ENCODE peak calls at places on chromosomes 3 and 15, in four cellular contexts. One of them, this sample, is unnamed.

GRCh38 chr3:188946837-188947236 is 224.9 kb upstream of the TPRG1 start:
- DNase-seq in lung: no peak
- DNase-seq in brain microvascular endothelial cell: no peak
- DNase-seq in WERI-Rb-1: no peak
- DNase-seq in this sample: no peak

GRCh38 chr3:68986496-68987208 is 26.8 kb downstream of the EOGT start:
- DNase-seq in lung: no peak
- DNase-seq in brain microvascular endothelial cell: no peak
- DNase-seq in WERI-Rb-1: peak
- DNase-seq in this sample: no peak

GRCh38 chr3:127792664-127793292 is 29.5 kb downstream of the MGLL start:
- DNase-seq in lung: peak
- DNase-seq in brain microvascular endothelial cell: peak
- DNase-seq in WERI-Rb-1: no peak
- DNase-seq in this sample: no peak

GRCh38 chr15:60523056-60523455 is 44.1 kb upstream of the ICE2 start:
- DNase-seq in lung: no peak
- DNase-seq in brain microvascular endothelial cell: peak
- DNase-seq in WERI-Rb-1: no peak
- DNase-seq in this sample: no peak

GRCh38 chr3:195286115-195286872 is 15.3 kb upstream of the XXYLT1 start:
- DNase-seq in lung: no peak
- DNase-seq in brain microvascular endothelial cell: no peak
- DNase-seq in WERI-Rb-1: no peak
- DNase-seq in this sample: no peak

GRCh38 chr3:44198957-44199269 is 42.8 kb upstream of the TOPAZ1 start:
- DNase-seq in lung: no peak
- DNase-seq in brain microvascular endothelial cell: no peak
- DNase-seq in WERI-Rb-1: no peak
- DNase-seq in this sample: no peak

GRCh38 chr15:88529021-88529630 is 17.4 kb downstream of the DET1 start:
- DNase-seq in lung: no peak
- DNase-seq in brain microvascular endothelial cell: no peak
- DNase-seq in WERI-Rb-1: no peak
- DNase-seq in this sample: no peak

GRCh38 chr15:71386448-71387236 is 271.4 kb downstream of the THSD4 start:
- DNase-seq in lung: no peak
- DNase-seq in brain microvascular endothelial cell: no peak
- DNase-seq in WERI-Rb-1: no peak
- DNase-seq in this sample: no peak

GRCh38 chr15:35181538-35181937 is 96.4 kb upstream of the NANOGP8 start:
- DNase-seq in lung: no peak
- DNase-seq in brain microvascular endothelial cell: no peak
- DNase-seq in WERI-Rb-1: no peak
- DNase-seq in this sample: no peak

GRCh38 chr15:84863480-84864428 is 20.7 kb upstream of the SLC28A1 start:
- DNase-seq in lung: no peak
- DNase-seq in brain microvascular endothelial cell: no peak
- DNase-seq in WERI-Rb-1: no peak
- DNase-seq in this sample: no peak
- TF ChIP-seq CTCF in lung: no peak
- TF ChIP-seq CTCF in brain microvascular endothelial cell: no peak
- TF ChIP-seq CTCF in WERI-Rb-1: no peak
- TF ChIP-seq CTCF in this sample: no peak

DNA sequence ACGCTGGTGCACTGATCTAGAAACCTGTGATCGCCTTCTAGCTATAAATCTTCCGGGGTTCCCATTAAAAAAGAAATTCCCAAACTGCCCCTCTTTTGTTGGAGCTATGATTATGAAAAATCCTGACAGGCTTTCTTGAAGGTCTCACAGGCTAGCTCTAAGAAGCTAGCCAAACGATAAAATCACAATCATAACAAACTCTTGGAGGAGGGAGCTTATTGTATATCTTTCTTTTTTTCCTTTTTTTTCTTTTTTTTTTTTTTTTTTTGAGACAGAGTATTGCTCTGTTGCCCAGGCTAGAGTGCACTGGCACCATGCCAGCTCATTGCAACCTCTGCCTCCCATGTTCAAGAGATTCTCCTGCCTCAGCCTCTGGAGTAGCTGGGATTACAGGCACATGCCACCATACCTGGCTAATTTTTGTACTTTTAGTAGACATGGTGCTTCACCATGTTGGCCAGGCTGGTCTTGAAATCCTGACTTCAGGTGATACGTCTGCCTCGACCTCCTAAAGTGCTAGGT is 72.0 kb downstream of the MYO1E start:
- DNase-seq in lung: no peak
- DNase-seq in brain microvascular endothelial cell: no peak
- DNase-seq in WERI-Rb-1: no peak
- DNase-seq in this sample: no peak
- H3K4me3 ChIP-seq in lung: no peak
- H3K4me3 ChIP-seq in brain microvascular endothelial cell: no peak
- H3K4me3 ChIP-seq in WERI-Rb-1: no peak
- H3K4me3 ChIP-seq in this sample: no peak

GRCh38 chr3:49566312-49566711 is 12.0 kb downstream of the BSN start:
- DNase-seq in lung: no peak
- DNase-seq in brain microvascular endothelial cell: no peak
- DNase-seq in WERI-Rb-1: no peak
- DNase-seq in this sample: no peak
- TF ChIP-seq CTCF in lung: no peak
- TF ChIP-seq CTCF in brain microvascular endothelial cell: no peak
- TF ChIP-seq CTCF in WERI-Rb-1: peak
- TF ChIP-seq CTCF in this sample: no peak

GRCh38 chr15:28096720-28097431 is 2.2 kb downstream of the OCA2 start:
- DNase-seq in lung: no peak
- DNase-seq in brain microvascular endothelial cell: no peak
- DNase-seq in WERI-Rb-1: no peak
- DNase-seq in this sample: no peak

GRCh38 chr15:28091313-28091712 is 7.8 kb downstream of the OCA2 start:
- DNase-seq in lung: no peak
- DNase-seq in brain microvascular endothelial cell: no peak
- DNase-seq in WERI-Rb-1: no peak
- DNase-seq in this sample: no peak

GRCh38 chr15:28094732-28095521 is 4.2 kb downstream of the OCA2 start:
- DNase-seq in lung: peak
- DNase-seq in brain microvascular endothelial cell: no peak
- DNase-seq in WERI-Rb-1: no peak
- DNase-seq in this sample: no peak

GRCh38 chr15:28096411-28096719 is 2.8 kb downstream of the OCA2 start:
- DNase-seq in lung: no peak
- DNase-seq in brain microvascular endothelial cell: no peak
- DNase-seq in WERI-Rb-1: no peak
- DNase-seq in this sample: no peak

GRCh38 chr15:28093761-28094535 is 5.2 kb downstream of the OCA2 start:
- DNase-seq in lung: no peak
- DNase-seq in brain microvascular endothelial cell: no peak
- DNase-seq in WERI-Rb-1: no peak
- DNase-seq in this sample: no peak
- H3K4me3 ChIP-seq in lung: no peak
- H3K4me3 ChIP-seq in brain microvascular endothelial cell: no peak
- H3K4me3 ChIP-seq in WERI-Rb-1: no peak
- H3K4me3 ChIP-seq in this sample: no peak

GRCh38 chr3:100708644-100708988 is 678 bp upstream of the TFG start:
- DNase-seq in lung: no peak
- DNase-seq in brain microvascular endothelial cell: no peak
- DNase-seq in WERI-Rb-1: no peak
- DNase-seq in this sample: no peak

GRCh38 chr3:100709840-100710235 is 544 bp downstream of the TFG start:
- DNase-seq in lung: no peak
- DNase-seq in brain microvascular endothelial cell: peak
- DNase-seq in WERI-Rb-1: peak
- DNase-seq in this sample: peak

GRCh38 chr3:100706365-100706764 is 2.9 kb upstream of the TFG start:
- DNase-seq in lung: no peak
- DNase-seq in brain microvascular endothelial cell: no peak
- DNase-seq in WERI-Rb-1: no peak
- DNase-seq in this sample: no peak

GRCh38 chr3:100708989-100709839 is at the start of gene TFG:
- DNase-seq in lung: peak
- DNase-seq in brain microvascular endothelial cell: peak
- DNase-seq in WERI-Rb-1: peak
- DNase-seq in this sample: peak

DNA sequence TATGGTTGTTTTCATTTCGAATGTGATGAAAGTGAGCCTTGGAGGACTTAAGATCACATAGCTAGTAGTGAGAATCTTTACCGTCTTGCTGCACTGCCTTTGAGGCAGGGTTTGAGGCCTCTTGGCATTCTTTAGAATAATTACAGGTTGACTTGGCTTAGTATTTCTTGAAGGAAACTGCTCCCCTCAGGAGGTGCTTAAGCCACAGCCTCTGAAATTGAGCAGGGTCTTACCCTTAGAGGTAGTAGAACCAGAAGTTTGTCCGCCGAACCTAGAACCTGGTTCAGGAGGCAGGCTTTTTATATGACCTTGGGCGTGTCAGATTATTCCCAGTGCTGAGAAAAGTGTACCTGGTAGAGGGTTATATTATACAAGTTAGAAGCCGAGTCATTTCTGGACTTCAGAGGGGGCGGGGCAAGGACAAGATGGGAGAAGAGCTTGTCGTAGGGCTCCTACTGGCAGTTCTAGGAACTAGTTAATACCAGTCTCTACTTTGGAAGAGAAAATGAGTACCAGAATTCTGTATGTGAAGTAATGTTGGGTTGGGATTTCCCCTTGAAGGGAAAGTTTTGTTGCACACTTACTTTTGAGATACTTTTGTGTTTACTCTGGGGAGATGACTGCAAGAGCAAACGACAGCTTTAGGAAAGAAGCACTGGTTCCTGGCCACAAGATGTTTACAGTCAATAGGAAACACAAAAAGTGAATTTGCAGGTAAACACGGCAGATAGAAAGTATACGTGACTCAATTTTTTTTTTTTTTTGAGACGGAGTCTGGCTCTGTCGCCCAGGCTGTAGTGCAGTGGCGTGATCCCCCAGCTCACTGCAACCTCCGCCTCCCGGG is 1.3 kb downstream of the TFG start:
- DNase-seq in lung: no peak
- DNase-seq in brain microvascular endothelial cell: peak
- DNase-seq in WERI-Rb-1: peak
- DNase-seq in this sample: peak
- TF ChIP-seq CTCF in lung: no peak
- TF ChIP-seq CTCF in brain microvascular endothelial cell: peak
- TF ChIP-seq CTCF in WERI-Rb-1: peak
- TF ChIP-seq CTCF in this sample: peak

GRCh38 chr15:67138946-67139855 is 73.8 kb downstream of the SMAD3 start:
- DNase-seq in lung: no peak
- DNase-seq in brain microvascular endothelial cell: no peak
- DNase-seq in WERI-Rb-1: no peak
- DNase-seq in this sample: no peak
- H3K4me3 ChIP-seq in lung: no peak
- H3K4me3 ChIP-seq in brain microvascular endothelial cell: no peak
- H3K4me3 ChIP-seq in WERI-Rb-1: no peak
- H3K4me3 ChIP-seq in this sample: no peak

GRCh38 chr3:38542401-38543298 is 46.5 kb downstream of the EXOG start:
- DNase-seq in lung: no peak
- DNase-seq in brain microvascular endothelial cell: no peak
- DNase-seq in WERI-Rb-1: no peak
- DNase-seq in this sample: peak
- TF ChIP-seq CTCF in lung: no peak
- TF ChIP-seq CTCF in brain microvascular endothelial cell: no peak
- TF ChIP-seq CTCF in WERI-Rb-1: no peak
- TF ChIP-seq CTCF in this sample: no peak

GRCh38 chr15:36880226-36880912 is 220.0 kb downstream of the MEIS2 start:
- DNase-seq in lung: no peak
- DNase-seq in brain microvascular endothelial cell: no peak
- DNase-seq in WERI-Rb-1: no peak
- DNase-seq in this sample: no peak

GRCh38 chr15:36877796-36878744 is 222.3 kb downstream of the MEIS2 start:
- DNase-seq in lung: no peak
- DNase-seq in brain microvascular endothelial cell: no peak
- DNase-seq in WERI-Rb-1: no peak
- DNase-seq in this sample: no peak

GRCh38 chr15:36878745-36879262 is 221.5 kb downstream of the MEIS2 start:
- DNase-seq in lung: no peak
- DNase-seq in brain microvascular endothelial cell: no peak
- DNase-seq in WERI-Rb-1: no peak
- DNase-seq in this sample: no peak

GRCh38 chr15:36880913-36881290 is 219.4 kb downstream of the MEIS2 start:
- DNase-seq in lung: no peak
- DNase-seq in brain microvascular endothelial cell: no peak
- DNase-seq in WERI-Rb-1: no peak
- DNase-seq in this sample: no peak

DNA sequence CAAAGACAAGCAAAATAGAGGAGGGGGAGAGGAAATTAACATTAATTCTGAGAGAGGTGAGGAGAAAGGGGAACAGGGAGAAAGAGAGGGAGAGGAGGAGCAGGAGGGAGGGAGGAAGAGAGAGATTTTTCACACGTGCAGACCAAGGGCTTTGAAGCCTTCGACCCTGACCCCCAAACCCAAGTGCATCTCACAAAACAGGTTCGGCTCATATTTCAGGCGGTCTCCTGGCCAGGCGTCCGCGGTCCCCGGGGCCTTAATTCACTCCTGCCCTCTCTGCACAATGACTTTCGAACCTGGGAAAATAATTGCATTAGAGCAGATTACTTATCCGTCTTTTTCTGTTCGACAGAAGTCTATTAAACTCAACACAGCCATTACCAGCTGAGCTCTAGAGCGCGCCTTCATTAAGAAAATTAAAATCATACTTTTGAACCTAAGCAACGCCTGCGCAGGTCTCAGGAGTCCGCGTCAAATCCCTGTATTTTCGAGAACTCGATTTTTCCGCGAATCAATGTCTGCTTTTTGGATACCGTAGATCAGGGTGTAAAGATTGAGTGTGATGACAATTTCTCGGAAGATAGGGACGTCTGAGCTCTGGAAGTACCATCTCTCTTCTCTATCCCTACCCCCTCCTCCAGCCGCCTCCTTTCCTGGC is 220.7 kb downstream of the MEIS2 start:
- DNase-seq in lung: no peak
- DNase-seq in brain microvascular endothelial cell: no peak
- DNase-seq in WERI-Rb-1: no peak
- DNase-seq in this sample: no peak
- H3K4me3 ChIP-seq in lung: no peak
- H3K4me3 ChIP-seq in brain microvascular endothelial cell: no peak
- H3K4me3 ChIP-seq in WERI-Rb-1: peak
- H3K4me3 ChIP-seq in this sample: no peak

This sample was measured in BE2C.